ENCODE peak calls at places on chromosomes 16 and 17, in seven cellular contexts. One of them, this sample, is unnamed. For H3K4me1, the result is how much of the 10 kb centered on the place peaks cover.

GRCh38 chr16:80085606-80086005 is 455.2 kb upstream of the DYNLRB2 start:
- DNase-seq in heart right ventricle: no peak
- DNase-seq in fibroblast of lung: no peak
- DNase-seq in IMR-90: no peak
- DNase-seq in aorta: no peak
- DNase-seq in effector memory CD4-positive, alpha-beta T cell: no peak
- DNase-seq in CD8-positive, alpha-beta memory T cell: no peak
- DNase-seq in this sample: no peak

GRCh38 chr17:65183736-65184135 is 46.6 kb downstream of the RGS9 start:
- DNase-seq in heart right ventricle: no peak
- DNase-seq in fibroblast of lung: peak
- DNase-seq in IMR-90: peak
- DNase-seq in aorta: no peak
- DNase-seq in effector memory CD4-positive, alpha-beta T cell: no peak
- DNase-seq in CD8-positive, alpha-beta memory T cell: no peak
- DNase-seq in this sample: no peak

GRCh38 chr16:57964157-57964700 is 6.7 kb downstream of the CNGB1 start:
- DNase-seq in heart right ventricle: no peak
- DNase-seq in fibroblast of lung: no peak
- DNase-seq in IMR-90: no peak
- DNase-seq in aorta: no peak
- DNase-seq in effector memory CD4-positive, alpha-beta T cell: no peak
- DNase-seq in CD8-positive, alpha-beta memory T cell: no peak
- DNase-seq in this sample: no peak

GRCh38 chr17:72563952-72564351 is 443.1 kb downstream of the SOX9 start:
- DNase-seq in heart right ventricle: no peak
- DNase-seq in fibroblast of lung: no peak
- DNase-seq in IMR-90: no peak
- DNase-seq in aorta: no peak
- DNase-seq in effector memory CD4-positive, alpha-beta T cell: no peak
- DNase-seq in CD8-positive, alpha-beta memory T cell: no peak
- DNase-seq in this sample: no peak

GRCh38 chr17:50051082-50051576 is 4.8 kb upstream of the ITGA3 start:
- DNase-seq in heart right ventricle: no peak
- DNase-seq in fibroblast of lung: peak
- DNase-seq in IMR-90: peak
- DNase-seq in aorta: no peak
- DNase-seq in effector memory CD4-positive, alpha-beta T cell: no peak
- DNase-seq in CD8-positive, alpha-beta memory T cell: no peak
- DNase-seq in this sample: peak

GRCh38 chr17:36485805-36486203 is 677 bp upstream of the ZNHIT3 start:
- DNase-seq in heart right ventricle: no peak
- DNase-seq in fibroblast of lung: no peak
- DNase-seq in IMR-90: no peak
- DNase-seq in aorta: no peak
- DNase-seq in effector memory CD4-positive, alpha-beta T cell: no peak
- DNase-seq in CD8-positive, alpha-beta memory T cell: no peak
- DNase-seq in this sample: no peak

GRCh38 chr16:90015586-90016338 is 3.5 kb downstream of the DBNDD1 start:
- DNase-seq in heart right ventricle: no peak
- DNase-seq in fibroblast of lung: no peak
- DNase-seq in IMR-90: no peak
- DNase-seq in aorta: no peak
- DNase-seq in effector memory CD4-positive, alpha-beta T cell: no peak
- DNase-seq in CD8-positive, alpha-beta memory T cell: no peak
- DNase-seq in this sample: no peak

GRCh38 chr16:89971495-89972243 is 23.1 kb downstream of the DEF8 start:
- DNase-seq in heart right ventricle: no peak
- DNase-seq in fibroblast of lung: peak
- DNase-seq in IMR-90: no peak
- DNase-seq in aorta: peak
- DNase-seq in effector memory CD4-positive, alpha-beta T cell: no peak
- DNase-seq in CD8-positive, alpha-beta memory T cell: no peak
- DNase-seq in this sample: no peak

GRCh38 chr16:86306811-86307517 is 203.4 kb upstream of the FOXF1 start:
- DNase-seq in heart right ventricle: no peak
- DNase-seq in fibroblast of lung: peak
- DNase-seq in IMR-90: peak
- DNase-seq in aorta: no peak
- DNase-seq in effector memory CD4-positive, alpha-beta T cell: no peak
- DNase-seq in CD8-positive, alpha-beta memory T cell: no peak
- DNase-seq in this sample: no peak

GRCh38 chr16:49492090-49492801 is 118.6 kb downstream of the C16orf78 start:
- DNase-seq in heart right ventricle: peak
- DNase-seq in fibroblast of lung: peak
- DNase-seq in IMR-90: no peak
- DNase-seq in aorta: peak
- DNase-seq in effector memory CD4-positive, alpha-beta T cell: peak
- DNase-seq in CD8-positive, alpha-beta memory T cell: peak
- DNase-seq in this sample: peak

GRCh38 chr17:76944477-76944876 is 76.3 kb downstream of the MGAT5B start:
- DNase-seq in heart right ventricle: no peak
- DNase-seq in fibroblast of lung: no peak
- DNase-seq in IMR-90: no peak
- DNase-seq in aorta: no peak
- DNase-seq in effector memory CD4-positive, alpha-beta T cell: no peak
- DNase-seq in CD8-positive, alpha-beta memory T cell: no peak
- DNase-seq in this sample: no peak

GRCh38 chr17:55134486-55135157 is 130.1 kb upstream of the HLF start:
- DNase-seq in heart right ventricle: no peak
- DNase-seq in fibroblast of lung: peak
- DNase-seq in IMR-90: peak
- DNase-seq in aorta: no peak
- DNase-seq in effector memory CD4-positive, alpha-beta T cell: no peak
- DNase-seq in CD8-positive, alpha-beta memory T cell: no peak
- DNase-seq in this sample: no peak

GRCh38 chr16:48102083-48103008 is 53.4 kb downstream of the ABCC12 start:
- DNase-seq in heart right ventricle: no peak
- DNase-seq in fibroblast of lung: no peak
- DNase-seq in IMR-90: no peak
- DNase-seq in aorta: no peak
- DNase-seq in effector memory CD4-positive, alpha-beta T cell: no peak
- DNase-seq in CD8-positive, alpha-beta memory T cell: no peak
- DNase-seq in this sample: no peak

GRCh38 chr17:75552847-75553552 is 27.5 kb downstream of the LLGL2 start:
- DNase-seq in heart right ventricle: no peak
- DNase-seq in fibroblast of lung: peak
- DNase-seq in IMR-90: peak
- DNase-seq in aorta: no peak
- DNase-seq in effector memory CD4-positive, alpha-beta T cell: no peak
- DNase-seq in CD8-positive, alpha-beta memory T cell: no peak
- DNase-seq in this sample: no peak

GRCh38 chr17:75551276-75551675 is 25.8 kb downstream of the LLGL2 start:
- DNase-seq in heart right ventricle: no peak
- DNase-seq in fibroblast of lung: peak
- DNase-seq in IMR-90: no peak
- DNase-seq in aorta: no peak
- DNase-seq in effector memory CD4-positive, alpha-beta T cell: no peak
- DNase-seq in CD8-positive, alpha-beta memory T cell: no peak
- DNase-seq in this sample: no peak

GRCh38 chr17:75552425-75552824 is 26.9 kb downstream of the LLGL2 start:
- DNase-seq in heart right ventricle: no peak
- DNase-seq in fibroblast of lung: no peak
- DNase-seq in IMR-90: no peak
- DNase-seq in aorta: no peak
- DNase-seq in effector memory CD4-positive, alpha-beta T cell: no peak
- DNase-seq in CD8-positive, alpha-beta memory T cell: no peak
- DNase-seq in this sample: no peak

GRCh38 chr17:75555679-75556153 is 30.2 kb downstream of the LLGL2 start:
- DNase-seq in heart right ventricle: no peak
- DNase-seq in fibroblast of lung: no peak
- DNase-seq in IMR-90: no peak
- DNase-seq in aorta: no peak
- DNase-seq in effector memory CD4-positive, alpha-beta T cell: no peak
- DNase-seq in CD8-positive, alpha-beta memory T cell: no peak
- DNase-seq in this sample: no peak

DNA sequence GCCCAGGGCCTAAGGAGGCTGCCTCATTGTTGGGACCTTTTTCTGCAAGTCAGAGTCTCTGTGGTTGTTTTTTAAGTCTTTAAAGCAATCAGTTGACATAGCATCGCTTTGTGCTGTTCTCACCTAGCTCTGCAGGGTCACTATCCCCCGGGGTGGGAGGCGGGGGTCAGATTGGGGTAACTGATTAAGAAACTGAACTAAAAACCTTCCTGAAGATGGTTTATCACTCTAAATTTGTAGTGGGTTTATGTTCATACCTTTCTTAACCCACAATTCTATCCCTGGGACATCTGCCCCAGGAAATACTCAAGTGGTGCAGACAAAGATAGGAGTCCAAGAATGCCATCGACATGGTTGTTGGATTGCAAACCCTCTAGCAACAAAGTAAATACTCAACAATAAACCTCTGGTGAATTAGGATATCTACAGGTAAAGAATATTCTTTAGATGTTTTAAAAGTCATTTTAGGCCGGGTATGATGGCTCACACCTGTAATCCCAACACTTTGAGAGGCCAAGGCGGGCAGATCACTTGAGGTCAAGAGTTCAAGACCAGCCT is 28.1 kb downstream of the LLGL2 start:
- DNase-seq in heart right ventricle: no peak
- DNase-seq in fibroblast of lung: no peak
- DNase-seq in IMR-90: no peak
- DNase-seq in aorta: no peak
- DNase-seq in effector memory CD4-positive, alpha-beta T cell: no peak
- DNase-seq in CD8-positive, alpha-beta memory T cell: no peak
- DNase-seq in this sample: no peak
- H3K4me1 ChIP-seq in heart right ventricle: under half
- H3K4me1 ChIP-seq in fibroblast of lung: under half
- H3K4me1 ChIP-seq in IMR-90: under half
- H3K4me1 ChIP-seq in aorta: under half
- H3K4me1 ChIP-seq in effector memory CD4-positive, alpha-beta T cell: under half
- H3K4me1 ChIP-seq in CD8-positive, alpha-beta memory T cell: under half
- H3K4me1 ChIP-seq in this sample: under half

DNA sequence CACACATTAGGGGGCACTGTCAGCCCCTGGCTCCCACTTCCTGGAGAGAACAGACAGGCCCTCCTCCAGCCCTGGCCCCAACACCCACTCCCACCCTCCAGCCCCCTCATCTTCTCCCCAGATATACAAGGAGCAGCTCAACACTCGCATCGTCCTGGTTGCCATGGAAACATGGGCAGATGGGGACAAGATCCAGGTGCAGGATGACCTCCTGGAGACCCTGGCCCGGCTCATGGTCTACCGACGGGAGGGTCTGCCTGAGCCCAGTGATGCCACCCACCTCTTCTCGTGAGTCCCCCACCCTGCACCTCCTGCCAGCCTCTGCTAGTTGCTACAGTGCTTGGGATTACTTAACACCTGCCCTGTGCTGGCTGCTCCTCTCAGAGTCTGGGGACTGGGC is 14.4 kb downstream of the ADAM11 start:
- DNase-seq in heart right ventricle: no peak
- DNase-seq in fibroblast of lung: no peak
- DNase-seq in IMR-90: no peak
- DNase-seq in aorta: no peak
- DNase-seq in effector memory CD4-positive, alpha-beta T cell: no peak
- DNase-seq in CD8-positive, alpha-beta memory T cell: no peak
- DNase-seq in this sample: no peak
- H3K4me1 ChIP-seq in heart right ventricle: under half
- H3K4me1 ChIP-seq in fibroblast of lung: under half
- H3K4me1 ChIP-seq in IMR-90: under half
- H3K4me1 ChIP-seq in aorta: under half
- H3K4me1 ChIP-seq in effector memory CD4-positive, alpha-beta T cell: under half
- H3K4me1 ChIP-seq in CD8-positive, alpha-beta memory T cell: under half
- H3K4me1 ChIP-seq in this sample: under half

GRCh38 chr17:77957215-77957868 is 1.2 kb upstream of the TNRC6C start:
- DNase-seq in heart right ventricle: no peak
- DNase-seq in fibroblast of lung: peak
- DNase-seq in IMR-90: peak
- DNase-seq in aorta: no peak
- DNase-seq in effector memory CD4-positive, alpha-beta T cell: no peak
- DNase-seq in CD8-positive, alpha-beta memory T cell: no peak
- DNase-seq in this sample: no peak

GRCh38 chr17:77957869-77958715 is at the start of gene TNRC6C:
- DNase-seq in heart right ventricle: peak
- DNase-seq in fibroblast of lung: peak
- DNase-seq in IMR-90: peak
- DNase-seq in aorta: peak
- DNase-seq in effector memory CD4-positive, alpha-beta T cell: peak
- DNase-seq in CD8-positive, alpha-beta memory T cell: peak
- DNase-seq in this sample: peak

GRCh38 chr17:77959926-77960521 is 1.5 kb downstream of the TNRC6C start:
- DNase-seq in heart right ventricle: peak
- DNase-seq in fibroblast of lung: peak
- DNase-seq in IMR-90: peak
- DNase-seq in aorta: no peak
- DNase-seq in effector memory CD4-positive, alpha-beta T cell: peak
- DNase-seq in CD8-positive, alpha-beta memory T cell: peak
- DNase-seq in this sample: no peak

GRCh38 chr17:77958716-77959215 is 263 bp downstream of the TNRC6C start:
- DNase-seq in heart right ventricle: no peak
- DNase-seq in fibroblast of lung: no peak
- DNase-seq in IMR-90: no peak
- DNase-seq in aorta: no peak
- DNase-seq in effector memory CD4-positive, alpha-beta T cell: no peak
- DNase-seq in CD8-positive, alpha-beta memory T cell: no peak
- DNase-seq in this sample: no peak

DNA sequence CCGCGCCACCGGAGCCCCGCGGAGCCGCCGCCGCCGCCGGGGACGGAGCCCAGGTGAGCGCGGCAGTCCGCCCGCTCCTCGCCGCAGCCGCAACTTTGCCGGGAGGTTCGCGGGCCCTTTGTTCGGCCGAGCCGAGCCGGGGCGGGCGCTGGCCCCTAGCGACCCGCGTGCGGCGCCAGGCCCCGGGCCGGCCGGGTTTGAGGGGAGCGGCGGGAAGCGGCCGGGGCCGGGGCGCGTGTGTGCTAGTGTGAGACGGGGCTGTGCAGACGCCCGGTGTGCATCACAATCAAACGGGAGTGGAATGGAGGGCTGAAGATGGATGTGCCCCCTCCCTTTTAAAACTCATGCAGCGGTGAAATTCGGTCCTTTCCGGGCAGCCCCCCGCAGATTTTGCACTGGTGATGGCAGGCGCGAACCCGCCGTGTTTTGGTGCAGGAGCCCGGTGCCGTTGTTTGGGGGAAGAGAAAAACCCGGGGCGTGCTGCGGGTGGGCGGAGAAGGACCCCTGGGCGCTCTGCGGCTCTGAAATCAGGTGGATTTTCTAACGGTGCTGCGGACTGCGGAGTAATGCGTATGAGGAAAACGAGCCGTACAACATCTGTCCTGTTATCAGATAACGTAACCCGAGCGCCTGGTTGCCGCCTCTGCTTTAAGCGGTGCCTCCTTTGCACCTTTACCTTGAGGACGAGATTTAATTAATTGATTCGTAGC is 868 bp downstream of the TNRC6C start:
- DNase-seq in heart right ventricle: no peak
- DNase-seq in fibroblast of lung: peak
- DNase-seq in IMR-90: peak
- DNase-seq in aorta: no peak
- DNase-seq in effector memory CD4-positive, alpha-beta T cell: peak
- DNase-seq in CD8-positive, alpha-beta memory T cell: peak
- DNase-seq in this sample: no peak
- H3K4me1 ChIP-seq in heart right ventricle: under half
- H3K4me1 ChIP-seq in fibroblast of lung: under half
- H3K4me1 ChIP-seq in IMR-90: under half
- H3K4me1 ChIP-seq in aorta: under half
- H3K4me1 ChIP-seq in effector memory CD4-positive, alpha-beta T cell: under half
- H3K4me1 ChIP-seq in CD8-positive, alpha-beta memory T cell: half or more
- H3K4me1 ChIP-seq in this sample: under half

DNA sequence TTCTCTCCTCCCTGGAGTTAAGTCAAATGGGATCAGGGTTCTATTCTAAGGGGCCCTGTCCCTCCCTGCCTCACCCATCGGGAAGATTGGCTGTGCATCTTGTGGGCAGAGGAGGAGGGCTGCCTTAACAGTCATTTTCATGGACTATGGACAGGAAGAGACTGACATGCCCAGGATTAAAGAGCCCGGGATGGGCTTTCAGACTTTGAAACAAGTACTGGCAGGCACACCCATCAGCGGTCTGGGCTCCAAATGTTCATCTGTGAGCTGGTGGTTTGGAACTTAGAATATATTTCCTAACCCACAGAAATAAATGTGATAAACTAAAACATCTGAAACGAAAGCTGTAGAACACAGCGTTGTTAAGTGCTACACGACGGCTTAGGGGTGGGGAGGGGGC is 6.5 kb downstream of the SLC6A4 start:
- DNase-seq in heart right ventricle: no peak
- DNase-seq in fibroblast of lung: no peak
- DNase-seq in IMR-90: no peak
- DNase-seq in aorta: no peak
- DNase-seq in effector memory CD4-positive, alpha-beta T cell: no peak
- DNase-seq in CD8-positive, alpha-beta memory T cell: no peak
- DNase-seq in this sample: no peak
- H3K4me1 ChIP-seq in heart right ventricle: under half
- H3K4me1 ChIP-seq in fibroblast of lung: under half
- H3K4me1 ChIP-seq in IMR-90: under half
- H3K4me1 ChIP-seq in aorta: under half
- H3K4me1 ChIP-seq in effector memory CD4-positive, alpha-beta T cell: under half
- H3K4me1 ChIP-seq in CD8-positive, alpha-beta memory T cell: under half
- H3K4me1 ChIP-seq in this sample: under half

This sample was measured in RWPE2.